ENCODE peak calls at places on chromosomes 6 and 20, in ten cellular contexts. P is breast epithelium, O is ascending aorta, E is upper lobe of right lung, Z is heart right ventricle, Q is neuronal stem cell, A is cardiac muscle cell, H is right cardiac atrium, G is spleen, W is OCI-LY7. X is an unnamed sample.
A peak's percentile ranks its signal among the peaks of the same experiment; 100 is the strongest.

GRCh38 chr6:125953502-125953875 is 3.1 kb upstream of the HINT3 start:
- DNase-seq in G (peak; percentile 72), P (no peak), Q (no peak), W (peak; percentile 34), H (no peak), E (no peak), O (no peak), Z (no peak), A (no peak), X (peak; percentile 55)

GRCh38 chr20:63366658-63367360 is 5.7 kb upstream of the CHRNA4 start:
- DNase-seq in Z (no peak), H (no peak), P (no peak), G (no peak), W (no peak), A (peak; percentile 48), E (no peak), O (no peak), Q (no peak), X (peak; percentile 37)

GRCh38 chr20:32907886-32908285 is 49.2 kb downstream of the EFCAB8 start:
- DNase-seq in W (no peak), P (no peak), Z (no peak), A (no peak), H (no peak), Q (no peak), E (no peak), O (no peak), G (peak; percentile 58), X (no peak)

GRCh38 chr6:114390176-114390575 is 47.4 kb upstream of the HS3ST5 start:
- DNase-seq in A (no peak), G (no peak), P (no peak), Z (no peak), H (no peak), Q (peak; percentile 26), E (no peak), O (no peak), W (no peak), X (no peak)

GRCh38 chr20:34922654-34923381 is 32.8 kb downstream of the GSS start:
- DNase-seq in O (peak; percentile 79), Z (peak; percentile 28), Q (no peak), P (peak; percentile 74), W (no peak), E (no peak), H (no peak), A (no peak), G (no peak), X (no peak)

GRCh38 chr6:1708141-1708540 is 98.4 kb downstream of the FOXC1 start:
- DNase-seq in E (no peak), G (no peak), A (no peak), O (no peak), H (no peak), P (no peak), Z (no peak), Q (no peak), W (no peak), X (no peak)

GRCh38 chr20:25278636-25279361 is 30.9 kb downstream of the PYGB start:
- DNase-seq in Z (no peak), G (peak; percentile 71), P (peak; percentile 16), H (no peak), O (peak; percentile 59), W (no peak), E (peak; percentile 52), A (no peak), Q (no peak), X (peak; percentile 8)

GRCh38 chr6:150143521-150144293 is 863 bp downstream of the PPP1R14C start:
- DNase-seq in H (no peak), E (peak; percentile 80), O (no peak), P (no peak), Q (peak; percentile 29), W (no peak), Z (peak; percentile 6), G (no peak), A (peak; percentile 44), X (peak; percentile 13)

GRCh38 chr20:10958279-10958678 is 284.5 kb upstream of the JAG1 start:
- DNase-seq in Q (no peak), P (no peak), E (no peak), G (no peak), O (no peak), H (no peak), A (no peak), Z (no peak), W (no peak), X (no peak)

GRCh38 chr6:41028618-41029486 is 10.2 kb downstream of the UNC5CL start:
- DNase-seq in A (peak; percentile 42), H (no peak), Q (no peak), W (no peak), G (no peak), Z (no peak), E (no peak), O (no peak), P (no peak), X (no peak)

GRCh38 chr6:149960488-149960887 is 3.3 kb upstream of the ULBP1 start:
- DNase-seq in E (no peak), A (no peak), W (no peak), Z (no peak), H (no peak), Q (no peak), O (no peak), G (no peak), P (no peak), X (no peak)

GRCh38 chr20:1820137-1821074 is 74.8 kb upstream of the SIRPA start:
- DNase-seq in E (no peak), G (peak; percentile 85), P (no peak), A (no peak), Q (no peak), O (peak; percentile 73), H (no peak), W (no peak), Z (no peak), X (no peak)
- H3K4me3 ChIP-seq in E (no peak overlapping the region), G (no peak overlapping the region), P (no peak overlapping the region), A (no peak overlapping the region), Q (no peak overlapping the region), O (no peak overlapping the region), H (no peak overlapping the region), W (no peak overlapping the region), Z (no peak overlapping the region), X (no peak overlapping the region)

GRCh38 chr6:137182654-137183073 is 9.2 kb upstream of the IL22RA2 start:
- DNase-seq in G (no peak), A (no peak), Q (no peak), Z (no peak), O (no peak), W (no peak), P (no peak), E (no peak), H (no peak), X (no peak)
- H3K9me3 ChIP-seq in G (peaks cover 73% of the 10 kb centered on the region), A (peaks cover 3% of the 10 kb centered on the region), Q (peaks cover 26% of the 10 kb centered on the region), Z (peaks cover 75% of the 10 kb centered on the region), O (peaks cover 8% of the 10 kb centered on the region), W (peaks cover 41% of the 10 kb centered on the region), P (peaks cover 39% of the 10 kb centered on the region), E (peaks cover 22% of the 10 kb centered on the region), H (no peaks in the 10 kb centered on the region), X (peaks cover 27% of the 10 kb centered on the region)

DNA sequence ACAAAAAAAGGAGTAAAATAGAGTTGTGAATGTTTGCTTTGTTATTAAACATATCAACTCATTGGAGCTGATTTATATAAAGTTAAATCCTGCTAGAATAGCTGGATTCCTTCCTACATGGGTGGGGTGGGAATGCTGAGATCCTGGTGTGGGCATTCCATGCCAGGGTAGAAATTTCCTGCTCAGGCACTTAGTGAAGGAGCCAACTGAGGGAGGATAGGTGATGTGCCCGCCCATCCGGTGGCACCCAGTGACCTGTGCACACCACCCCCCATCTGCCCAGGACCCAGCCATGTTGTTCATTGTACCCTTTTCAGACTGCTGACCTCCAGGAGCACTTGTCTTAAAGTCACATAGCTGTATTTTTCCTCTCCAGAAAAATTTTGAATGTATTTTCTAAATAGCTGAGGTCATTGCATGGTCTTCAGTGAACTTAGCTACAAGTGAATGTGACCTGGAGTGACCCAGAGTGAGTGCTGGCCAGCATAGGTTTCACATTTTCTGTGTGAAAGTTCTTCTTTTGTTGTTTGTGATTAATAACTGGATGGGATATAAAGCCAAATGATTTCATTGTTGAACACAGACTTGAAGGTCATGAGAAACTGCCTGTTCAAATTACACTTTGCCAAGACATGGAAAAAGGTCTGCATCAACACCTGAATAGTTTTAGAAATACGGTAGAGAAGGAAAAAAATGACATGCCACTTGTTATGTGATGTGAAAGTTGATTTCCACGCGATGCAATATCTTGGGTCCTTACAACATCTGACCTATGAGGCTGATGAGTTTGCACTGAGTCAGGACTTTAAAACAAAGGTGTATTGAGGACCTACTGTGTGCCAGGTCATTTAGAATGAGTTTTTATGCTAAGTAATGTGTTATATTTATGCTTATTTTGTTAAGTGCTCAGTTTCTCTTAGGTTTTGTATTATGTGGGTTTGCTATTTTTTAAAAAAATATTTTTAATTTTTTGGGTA is 77.2 kb downstream of the UTRN start:
- DNase-seq in P (no peak), A (no peak), G (no peak), W (no peak), E (no peak), Q (no peak), O (no peak), Z (peak; percentile 40), H (peak; percentile 28), X (no peak)
- H3K27ac ChIP-seq in P (peak overlapping the region; percentile 65), A (no peak overlapping the region), G (peak overlapping the region; percentile 33), W (no peak overlapping the region), E (peak overlapping the region; percentile 28), Q (no peak overlapping the region), O (peak overlapping the region; percentile 55), Z (peak overlapping the region; percentile 28), H (peak overlapping the region; percentile 83), X (no peak overlapping the region)

GRCh38 chr6:21801786-21802610 is 208.4 kb downstream of the SOX4 start:
- DNase-seq in W (no peak), Q (no peak), P (no peak), O (no peak), E (no peak), H (no peak), A (no peak), Z (no peak), G (no peak), X (no peak)
- H3K4me3 ChIP-seq in W (no peak overlapping the region), Q (no peak overlapping the region), P (no peak overlapping the region), O (no peak overlapping the region), E (no peak overlapping the region), H (no peak overlapping the region), A (no peak overlapping the region), Z (no peak overlapping the region), G (no peak overlapping the region), X (no peak overlapping the region)

GRCh38 chr6:8678466-8678865 is 243.1 kb upstream of the SLC35B3 start:
- DNase-seq in E (no peak), O (no peak), H (no peak), Q (no peak), Z (no peak), G (no peak), P (no peak), W (no peak), A (no peak), X (no peak)
- H3K9me3 ChIP-seq in E (no peaks in the 10 kb centered on the region), O (no peaks in the 10 kb centered on the region), H (no peaks in the 10 kb centered on the region), Q (no peaks in the 10 kb centered on the region), Z (no peaks in the 10 kb centered on the region), G (no peaks in the 10 kb centered on the region), P (no peaks in the 10 kb centered on the region), W (no peaks in the 10 kb centered on the region), A (no peaks in the 10 kb centered on the region), X (no peaks in the 10 kb centered on the region)

X was measured in WERI-Rb-1.